ENCODE peak calls at places on chromosomes 1 and 21, in five cellular contexts. N is suprapubic skin, Q is HCT116, A is cardiac muscle cell, J is dorsolateral prefrontal cortex. C is an unnamed sample.

GRCh38 chr1:966135-966602 is at the start of gene PLEKHN1:
- DNase-seq in N (no peak), Q (no peak), A (no peak), J (no peak), C (no peak)

GRCh38 chr1:181064030-181064594 is 24.4 kb upstream of the IER5 start:
- DNase-seq in N (no peak), Q (no peak), A (peak), J (no peak), C (no peak)

GRCh38 chr21:43906585-43907370 is 41.8 kb downstream of the AGPAT3 start:
- DNase-seq in N (no peak), Q (no peak), A (no peak), J (no peak), C (no peak)

GRCh38 chr1:205774277-205775014 is 836 bp downstream of the RAB29 start:
- DNase-seq in N (no peak), Q (no peak), A (peak), J (no peak), C (no peak)

GRCh38 chr21:33121715-33122475 is 52.0 kb downstream of the OLIG1 start:
- DNase-seq in N (no peak), Q (peak), A (no peak), J (no peak), C (no peak)

GRCh38 chr1:55443175-55443933 is 228.2 kb upstream of the USP24 start:
- DNase-seq in N (peak), Q (peak), A (no peak), J (peak), C (peak)

GRCh38 chr1:62321438-62321837 is 2.2 kb upstream of the KANK4 start:
- DNase-seq in N (no peak), Q (peak), A (no peak), J (no peak), C (peak)

GRCh38 chr1:177355575-177355974 is 184.8 kb downstream of the BRINP2 start:
- DNase-seq in N (no peak), Q (no peak), A (peak), J (peak), C (no peak)

GRCh38 chr1:21069549-21069948 is 107.1 kb downstream of the EIF4G3 start:
- DNase-seq in N (no peak), Q (no peak), A (no peak), J (no peak), C (no peak)

GRCh38 chr1:98792123-98792522 is 130.6 kb downstream of the SNX7 start:
- DNase-seq in N (no peak), Q (no peak), A (no peak), J (no peak), C (no peak)

GRCh38 chr1:107830075-107830474 is 134.9 kb downstream of the VAV3 start:
- DNase-seq in N (no peak), Q (no peak), A (no peak), J (no peak), C (no peak)

GRCh38 chr1:109768700-109769325 is 5.1 kb upstream of the EPS8L3 start:
- DNase-seq in N (peak), Q (no peak), A (no peak), J (peak), C (no peak)

GRCh38 chr1:51768971-51769601 is 109.4 kb downstream of the NRDC start:
- DNase-seq in N (no peak), Q (peak), A (peak), J (no peak), C (no peak)

GRCh38 chr1:226405411-226405988 is 2.4 kb downstream of the PARP1 start:
- DNase-seq in N (peak), Q (no peak), A (no peak), J (peak), C (no peak)
- H3K4me3 ChIP-seq in N (no peak), Q (no peak), A (peak), J (peak), C (no peak)

GRCh38 chr1:50681931-50682330 is 258.7 kb upstream of the DMRTA2 start:
- DNase-seq in N (no peak), Q (peak), A (no peak), J (no peak), C (no peak)

GRCh38 chr1:50684185-50684584 is 260.9 kb upstream of the DMRTA2 start:
- DNase-seq in N (no peak), Q (no peak), A (no peak), J (no peak), C (no peak)
- TF ChIP-seq CTCF in N (no peak), Q (peak), A (no peak), J (peak), C (no peak)

GRCh38 chr1:119440908-119441307 is 26.0 kb downstream of the HSD3B2 start:
- DNase-seq in N (no peak), Q (no peak), A (peak), J (no peak), C (no peak)
- H3K4me3 ChIP-seq in N (no peak), Q (no peak), A (no peak), J (no peak), C (no peak)

GRCh38 chr21:37532868-37533780 is 166.6 kb downstream of the DYRK1A start:
- DNase-seq in N (peak), Q (peak), A (no peak), J (no peak), C (peak)
- TF ChIP-seq CTCF in N (no peak), Q (peak), A (no peak), J (no peak), C (peak)